ENCODE peak calls at places on chromosomes 2 and 18, in seven cellular contexts. One of them, this sample, is unnamed.

GRCh38 chr2:69164379-69164778 is 151.4 kb downstream of the ANTXR1 start:
- DNase-seq in aorta: no peak
- DNase-seq in brain microvascular endothelial cell: peak; percentile 82
- DNase-seq in mesendoderm: no peak
- DNase-seq in fibroblast of lung: peak; percentile 96
- DNase-seq in sigmoid colon: no peak
- DNase-seq in SJSA1: peak; percentile 61
- DNase-seq in this sample: no peak

GRCh38 chr2:67108231-67108630 is 288.9 kb upstream of the ETAA1 start:
- DNase-seq in sigmoid colon: no peak
- DNase-seq in aorta: no peak
- DNase-seq in brain microvascular endothelial cell: no peak
- DNase-seq in fibroblast of lung: no peak
- DNase-seq in mesendoderm: no peak
- DNase-seq in SJSA1: no peak
- DNase-seq in this sample: no peak

GRCh38 chr2:22683911-22684310 is 701.1 kb upstream of the KLHL29 start:
- DNase-seq in brain microvascular endothelial cell: no peak
- DNase-seq in SJSA1: no peak
- DNase-seq in aorta: no peak
- DNase-seq in sigmoid colon: no peak
- DNase-seq in mesendoderm: no peak
- DNase-seq in fibroblast of lung: no peak
- DNase-seq in this sample: no peak

GRCh38 chr18:79525556-79526467 is 130.1 kb downstream of the NFATC1 start:
- DNase-seq in mesendoderm: no peak
- DNase-seq in aorta: peak; percentile 84
- DNase-seq in sigmoid colon: peak; percentile 91
- DNase-seq in SJSA1: peak; percentile 43
- DNase-seq in fibroblast of lung: peak; percentile 31
- DNase-seq in brain microvascular endothelial cell: no peak
- DNase-seq in this sample: peak; percentile 45

GRCh38 chr2:216526939-216527338 is 28.3 kb downstream of the RPL37A start:
- DNase-seq in sigmoid colon: no peak
- DNase-seq in aorta: no peak
- DNase-seq in mesendoderm: no peak
- DNase-seq in SJSA1: no peak
- DNase-seq in fibroblast of lung: no peak
- DNase-seq in brain microvascular endothelial cell: no peak
- DNase-seq in this sample: no peak

GRCh38 chr2:31812051-31812798 is 198.6 kb downstream of the MEMO1 start:
- DNase-seq in SJSA1: no peak
- DNase-seq in mesendoderm: peak; percentile 15
- DNase-seq in fibroblast of lung: no peak
- DNase-seq in aorta: no peak
- DNase-seq in brain microvascular endothelial cell: peak; percentile 27
- DNase-seq in sigmoid colon: no peak
- DNase-seq in this sample: no peak

GRCh38 chr2:54240515-54241219 is 15.4 kb downstream of the TSPYL6 start:
- DNase-seq in brain microvascular endothelial cell: peak; percentile 57
- DNase-seq in sigmoid colon: peak; percentile 85
- DNase-seq in aorta: no peak
- DNase-seq in fibroblast of lung: peak; percentile 77
- DNase-seq in SJSA1: no peak
- DNase-seq in mesendoderm: peak; percentile 43
- DNase-seq in this sample: peak; percentile 22

GRCh38 chr2:169637620-169638019 is 53.5 kb downstream of the PPIG start:
- DNase-seq in aorta: no peak
- DNase-seq in fibroblast of lung: peak; percentile 27
- DNase-seq in sigmoid colon: no peak
- DNase-seq in brain microvascular endothelial cell: peak; percentile 1
- DNase-seq in SJSA1: no peak
- DNase-seq in mesendoderm: peak; percentile 67
- DNase-seq in this sample: no peak

GRCh38 chr2:199485732-199486335 is 28.1 kb upstream of the SATB2 start:
- DNase-seq in aorta: no peak
- DNase-seq in sigmoid colon: no peak
- DNase-seq in mesendoderm: peak; percentile 81
- DNase-seq in brain microvascular endothelial cell: peak; percentile 56
- DNase-seq in SJSA1: peak; percentile 74
- DNase-seq in fibroblast of lung: peak; percentile 54
- DNase-seq in this sample: peak; percentile 46

GRCh38 chr2:98505311-98505808 is 60.7 kb downstream of the INPP4A start:
- DNase-seq in sigmoid colon: peak; percentile 85
- DNase-seq in mesendoderm: no peak
- DNase-seq in fibroblast of lung: no peak
- DNase-seq in brain microvascular endothelial cell: no peak
- DNase-seq in SJSA1: peak; percentile 26
- DNase-seq in aorta: peak; percentile 80
- DNase-seq in this sample: no peak

GRCh38 chr2:46487667-46488333 is 8.4 kb downstream of the TMEM247 start:
- DNase-seq in aorta: peak; percentile 89
- DNase-seq in mesendoderm: peak; percentile 61
- DNase-seq in fibroblast of lung: peak; percentile 77
- DNase-seq in brain microvascular endothelial cell: peak; percentile 55
- DNase-seq in SJSA1: no peak
- DNase-seq in sigmoid colon: peak; percentile 85
- DNase-seq in this sample: peak; percentile 73

GRCh38 chr2:25371253-25372241 is 29.8 kb upstream of the DNMT3A start:
- DNase-seq in SJSA1: peak; percentile 26
- DNase-seq in aorta: no peak
- DNase-seq in fibroblast of lung: no peak
- DNase-seq in sigmoid colon: peak; percentile 48
- DNase-seq in brain microvascular endothelial cell: no peak
- DNase-seq in mesendoderm: peak; percentile 75
- DNase-seq in this sample: no peak

GRCh38 chr18:49178736-49179135 is 228.0 kb upstream of the SMAD7 start:
- DNase-seq in sigmoid colon: no peak
- DNase-seq in brain microvascular endothelial cell: peak; percentile 23
- DNase-seq in fibroblast of lung: no peak
- DNase-seq in SJSA1: no peak
- DNase-seq in mesendoderm: peak; percentile 23
- DNase-seq in aorta: no peak
- DNase-seq in this sample: peak; percentile 12

GRCh38 chr2:55482186-55482945 is 37.2 kb upstream of the CFAP36 start:
- DNase-seq in aorta: no peak
- DNase-seq in mesendoderm: peak; percentile 92
- DNase-seq in SJSA1: no peak
- DNase-seq in sigmoid colon: no peak
- DNase-seq in brain microvascular endothelial cell: peak; percentile 58
- DNase-seq in fibroblast of lung: peak; percentile 83
- DNase-seq in this sample: no peak

GRCh38 chr2:127770973-127771735 is 39.8 kb downstream of the WDR33 start:
- DNase-seq in sigmoid colon: no peak
- DNase-seq in brain microvascular endothelial cell: peak; percentile 86
- DNase-seq in fibroblast of lung: peak; percentile 95
- DNase-seq in SJSA1: no peak
- DNase-seq in mesendoderm: no peak
- DNase-seq in aorta: no peak
- DNase-seq in this sample: no peak

GRCh38 chr2:10252651-10253050 is 50.1 kb upstream of the HPCAL1 start:
- DNase-seq in aorta: peak; percentile 6
- DNase-seq in SJSA1: no peak
- DNase-seq in mesendoderm: peak; percentile 57
- DNase-seq in brain microvascular endothelial cell: no peak
- DNase-seq in sigmoid colon: peak; percentile 41
- DNase-seq in fibroblast of lung: no peak
- DNase-seq in this sample: no peak

GRCh38 chr2:167595021-167595420 is 652.4 kb downstream of the STK39 start:
- DNase-seq in SJSA1: no peak
- DNase-seq in sigmoid colon: no peak
- DNase-seq in brain microvascular endothelial cell: no peak
- DNase-seq in fibroblast of lung: no peak
- DNase-seq in mesendoderm: no peak
- DNase-seq in aorta: no peak
- DNase-seq in this sample: no peak

GRCh38 chr2:136572335-136572734 is 193.0 kb upstream of the THSD7B start:
- DNase-seq in mesendoderm: no peak
- DNase-seq in sigmoid colon: no peak
- DNase-seq in brain microvascular endothelial cell: no peak
- DNase-seq in aorta: peak; percentile 57
- DNase-seq in SJSA1: no peak
- DNase-seq in fibroblast of lung: no peak
- DNase-seq in this sample: no peak

GRCh38 chr2:164522561-164522981 is 98.7 kb downstream of the GRB14 start:
- DNase-seq in fibroblast of lung: peak; percentile 37
- DNase-seq in sigmoid colon: no peak
- DNase-seq in brain microvascular endothelial cell: no peak
- DNase-seq in aorta: no peak
- DNase-seq in mesendoderm: no peak
- DNase-seq in SJSA1: no peak
- DNase-seq in this sample: no peak

GRCh38 chr18:28767781-28768211 is 590.9 kb upstream of the CDH2 start:
- DNase-seq in brain microvascular endothelial cell: peak; percentile 2
- DNase-seq in aorta: no peak
- DNase-seq in mesendoderm: no peak
- DNase-seq in sigmoid colon: no peak
- DNase-seq in fibroblast of lung: peak; percentile 89
- DNase-seq in SJSA1: no peak
- DNase-seq in this sample: no peak

DNA sequence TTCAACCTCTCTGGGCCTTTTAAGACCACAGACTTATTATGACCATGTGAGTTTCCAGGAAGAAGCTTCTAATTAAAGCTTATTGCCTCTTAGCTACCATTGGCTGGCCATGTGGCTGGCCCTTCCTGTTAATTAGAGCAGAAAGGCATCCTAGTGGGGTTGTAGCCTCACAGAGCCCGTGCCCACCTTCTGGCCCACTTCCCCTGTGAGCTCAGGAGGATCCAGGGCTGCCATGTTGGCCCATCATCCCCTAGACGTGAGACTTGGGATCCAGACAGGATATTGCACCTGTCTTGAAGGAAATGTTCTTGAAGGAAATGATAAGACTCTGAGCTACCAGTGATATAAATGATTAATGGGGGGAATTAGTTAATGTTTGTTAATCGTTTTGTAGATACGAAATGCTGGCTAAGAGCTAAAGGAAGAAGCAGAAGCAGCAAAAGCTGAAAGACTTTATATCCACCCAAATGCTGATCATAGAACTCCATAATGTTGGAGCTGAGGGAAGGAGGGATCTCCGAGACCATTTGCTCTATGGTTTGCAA is 255.4 kb downstream of the CLIP4 start:
- DNase-seq in mesendoderm: no peak
- DNase-seq in fibroblast of lung: no peak
- DNase-seq in SJSA1: no peak
- DNase-seq in brain microvascular endothelial cell: no peak
- DNase-seq in sigmoid colon: no peak
- DNase-seq in aorta: no peak
- DNase-seq in this sample: no peak
- H3K36me3 ChIP-seq in mesendoderm: no peaks in the 10 kb centered on the region
- H3K36me3 ChIP-seq in fibroblast of lung: no peaks in the 10 kb centered on the region
- H3K36me3 ChIP-seq in SJSA1: no peaks in the 10 kb centered on the region
- H3K36me3 ChIP-seq in brain microvascular endothelial cell: no peaks in the 10 kb centered on the region
- H3K36me3 ChIP-seq in sigmoid colon: no peaks in the 10 kb centered on the region
- H3K36me3 ChIP-seq in aorta: no peaks in the 10 kb centered on the region
- H3K36me3 ChIP-seq in this sample: no peaks in the 10 kb centered on the region

GRCh38 chr2:230790981-230791380 is 73.8 kb upstream of the ITM2C start:
- DNase-seq in sigmoid colon: no peak
- DNase-seq in brain microvascular endothelial cell: no peak
- DNase-seq in SJSA1: no peak
- DNase-seq in aorta: no peak
- DNase-seq in mesendoderm: no peak
- DNase-seq in fibroblast of lung: no peak
- DNase-seq in this sample: no peak

GRCh38 chr2:230787101-230787500 is 74.5 kb downstream of the CAB39 start:
- DNase-seq in fibroblast of lung: no peak
- DNase-seq in SJSA1: no peak
- DNase-seq in brain microvascular endothelial cell: no peak
- DNase-seq in sigmoid colon: no peak
- DNase-seq in aorta: no peak
- DNase-seq in mesendoderm: no peak
- DNase-seq in this sample: no peak

GRCh38 chr2:230785346-230785745 is 72.7 kb downstream of the CAB39 start:
- DNase-seq in mesendoderm: peak; percentile 52
- DNase-seq in fibroblast of lung: no peak
- DNase-seq in SJSA1: no peak
- DNase-seq in aorta: no peak
- DNase-seq in sigmoid colon: no peak
- DNase-seq in brain microvascular endothelial cell: no peak
- DNase-seq in this sample: no peak

GRCh38 chr2:230784840-230785239 is 72.2 kb downstream of the CAB39 start:
- DNase-seq in mesendoderm: no peak
- DNase-seq in brain microvascular endothelial cell: no peak
- DNase-seq in sigmoid colon: no peak
- DNase-seq in aorta: no peak
- DNase-seq in fibroblast of lung: peak; percentile 56
- DNase-seq in SJSA1: no peak
- DNase-seq in this sample: no peak

GRCh38 chr2:230788554-230789175 is 76.0 kb downstream of the CAB39 start:
- DNase-seq in fibroblast of lung: no peak
- DNase-seq in mesendoderm: no peak
- DNase-seq in aorta: no peak
- DNase-seq in sigmoid colon: no peak
- DNase-seq in SJSA1: no peak
- DNase-seq in brain microvascular endothelial cell: no peak
- DNase-seq in this sample: no peak
- H3K36me3 ChIP-seq in fibroblast of lung: peaks cover 2% of the 10 kb centered on the region
- H3K36me3 ChIP-seq in mesendoderm: no peaks in the 10 kb centered on the region
- H3K36me3 ChIP-seq in aorta: no peaks in the 10 kb centered on the region
- H3K36me3 ChIP-seq in sigmoid colon: peaks cover 5% of the 10 kb centered on the region
- H3K36me3 ChIP-seq in SJSA1: peaks cover 89% of the 10 kb centered on the region
- H3K36me3 ChIP-seq in brain microvascular endothelial cell: no peaks in the 10 kb centered on the region
- H3K36me3 ChIP-seq in this sample: no peaks in the 10 kb centered on the region

DNA sequence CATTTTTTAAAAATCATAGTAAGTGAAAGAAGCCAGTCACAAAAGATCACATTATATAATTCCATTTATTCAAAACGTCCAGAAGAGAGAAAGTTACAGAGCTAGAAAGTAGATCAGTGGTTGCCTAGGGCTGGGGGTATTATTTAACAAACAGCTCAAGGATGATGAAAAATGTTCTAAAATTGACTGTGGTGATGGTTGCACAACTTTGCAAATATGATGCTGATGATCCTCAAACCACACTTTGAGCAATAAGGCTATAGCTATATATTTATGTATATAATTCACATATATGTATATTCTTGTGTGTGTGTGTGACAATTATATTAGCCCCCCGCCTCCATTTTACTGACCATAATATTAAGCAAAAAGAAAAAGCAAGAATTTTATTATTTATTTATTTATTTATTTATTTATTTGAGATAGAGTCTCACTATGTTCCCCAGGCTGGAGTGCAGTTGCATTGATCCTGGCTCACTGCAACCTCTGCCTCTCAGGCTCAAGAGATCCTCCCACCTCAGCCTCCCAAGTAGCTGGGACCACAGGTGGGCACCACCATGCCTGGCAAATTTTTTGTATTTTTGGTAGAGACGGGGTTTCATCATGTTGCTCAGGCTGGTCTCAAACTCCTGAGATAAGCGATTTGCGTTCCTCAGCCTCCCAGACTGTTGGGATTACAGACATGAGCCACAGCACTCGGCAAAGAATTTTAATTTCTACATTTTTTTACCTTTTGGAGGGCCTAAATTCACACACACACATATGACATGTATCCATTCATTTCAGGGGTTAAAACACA is 1.9 kb downstream of the WDR12 start:
- DNase-seq in brain microvascular endothelial cell: no peak
- DNase-seq in sigmoid colon: no peak
- DNase-seq in aorta: no peak
- DNase-seq in mesendoderm: no peak
- DNase-seq in fibroblast of lung: no peak
- DNase-seq in SJSA1: no peak
- DNase-seq in this sample: no peak
- H3K36me3 ChIP-seq in brain microvascular endothelial cell: peaks cover 5% of the 10 kb centered on the region
- H3K36me3 ChIP-seq in sigmoid colon: no peaks in the 10 kb centered on the region
- H3K36me3 ChIP-seq in aorta: no peaks in the 10 kb centered on the region
- H3K36me3 ChIP-seq in mesendoderm: no peaks in the 10 kb centered on the region
- H3K36me3 ChIP-seq in fibroblast of lung: no peaks in the 10 kb centered on the region
- H3K36me3 ChIP-seq in SJSA1: peaks cover 15% of the 10 kb centered on the region
- H3K36me3 ChIP-seq in this sample: no peaks in the 10 kb centered on the region

GRCh38 chr2:84424152-84424551 is 34.9 kb downstream of the SUCLG1 start:
- DNase-seq in fibroblast of lung: no peak
- DNase-seq in mesendoderm: no peak
- DNase-seq in sigmoid colon: no peak
- DNase-seq in SJSA1: no peak
- DNase-seq in aorta: no peak
- DNase-seq in brain microvascular endothelial cell: no peak
- DNase-seq in this sample: no peak
- H3K36me3 ChIP-seq in fibroblast of lung: no peaks in the 10 kb centered on the region
- H3K36me3 ChIP-seq in mesendoderm: no peaks in the 10 kb centered on the region
- H3K36me3 ChIP-seq in sigmoid colon: peaks cover 4% of the 10 kb centered on the region
- H3K36me3 ChIP-seq in SJSA1: peaks cover 49% of the 10 kb centered on the region
- H3K36me3 ChIP-seq in aorta: peaks cover 7% of the 10 kb centered on the region
- H3K36me3 ChIP-seq in brain microvascular endothelial cell: peaks cover 3% of the 10 kb centered on the region
- H3K36me3 ChIP-seq in this sample: peaks cover 27% of the 10 kb centered on the region